ENCODE peak calls at places on chromosomes 3 and 15, in eight cellular contexts. One of them, this sample, is unnamed.

GRCh38 chr3:68176600-68176999 is 522.2 kb upstream of the SUCLG2 start:
- DNase-seq in epithelial cell of proximal tubule: no peak
- DNase-seq in HCT116: no peak
- DNase-seq in left ventricle myocardium superior: no peak
- DNase-seq in A549: no peak
- DNase-seq in neural progenitor cell: no peak
- DNase-seq in pons: no peak
- DNase-seq in thoracic aorta: no peak
- DNase-seq in this sample: no peak

GRCh38 chr3:177563381-177563780 is 366.1 kb upstream of the TBL1XR1 start:
- DNase-seq in neural progenitor cell: no peak
- DNase-seq in thoracic aorta: no peak
- DNase-seq in left ventricle myocardium superior: no peak
- DNase-seq in epithelial cell of proximal tubule: no peak
- DNase-seq in HCT116: no peak
- DNase-seq in A549: no peak
- DNase-seq in pons: no peak
- DNase-seq in this sample: no peak

GRCh38 chr3:11464356-11464755 is 179.4 kb downstream of the VGLL4 start:
- DNase-seq in left ventricle myocardium superior: no peak
- DNase-seq in pons: peak
- DNase-seq in epithelial cell of proximal tubule: no peak
- DNase-seq in thoracic aorta: no peak
- DNase-seq in HCT116: no peak
- DNase-seq in neural progenitor cell: no peak
- DNase-seq in A549: no peak
- DNase-seq in this sample: no peak

GRCh38 chr3:184549793-184550585 is 11.6 kb upstream of the EPHB3 start:
- DNase-seq in thoracic aorta: no peak
- DNase-seq in neural progenitor cell: peak
- DNase-seq in A549: no peak
- DNase-seq in pons: peak
- DNase-seq in HCT116: no peak
- DNase-seq in left ventricle myocardium superior: no peak
- DNase-seq in epithelial cell of proximal tubule: no peak
- DNase-seq in this sample: peak

GRCh38 chr3:169268286-169268776 is 395.2 kb downstream of the MECOM start:
- DNase-seq in A549: no peak
- DNase-seq in HCT116: no peak
- DNase-seq in left ventricle myocardium superior: no peak
- DNase-seq in epithelial cell of proximal tubule: no peak
- DNase-seq in thoracic aorta: no peak
- DNase-seq in neural progenitor cell: no peak
- DNase-seq in pons: no peak
- DNase-seq in this sample: no peak

GRCh38 chr3:127226946-127227842 is 34.3 kb downstream of the PRR23E start:
- DNase-seq in epithelial cell of proximal tubule: no peak
- DNase-seq in A549: no peak
- DNase-seq in pons: no peak
- DNase-seq in HCT116: peak
- DNase-seq in neural progenitor cell: peak
- DNase-seq in thoracic aorta: no peak
- DNase-seq in left ventricle myocardium superior: no peak
- DNase-seq in this sample: no peak

GRCh38 chr3:42019144-42019952 is 57.4 kb upstream of the ULK4 start:
- DNase-seq in thoracic aorta: no peak
- DNase-seq in neural progenitor cell: no peak
- DNase-seq in epithelial cell of proximal tubule: no peak
- DNase-seq in pons: no peak
- DNase-seq in HCT116: no peak
- DNase-seq in left ventricle myocardium superior: no peak
- DNase-seq in A549: no peak
- DNase-seq in this sample: no peak

GRCh38 chr15:71294636-71295241 is 179.5 kb downstream of the THSD4 start:
- DNase-seq in neural progenitor cell: no peak
- DNase-seq in A549: peak
- DNase-seq in HCT116: peak
- DNase-seq in epithelial cell of proximal tubule: peak
- DNase-seq in pons: no peak
- DNase-seq in thoracic aorta: no peak
- DNase-seq in left ventricle myocardium superior: no peak
- DNase-seq in this sample: peak

GRCh38 chr3:192835818-192836468 is 81.7 kb downstream of the MB21D2 start:
- DNase-seq in thoracic aorta: no peak
- DNase-seq in HCT116: no peak
- DNase-seq in neural progenitor cell: no peak
- DNase-seq in pons: no peak
- DNase-seq in A549: no peak
- DNase-seq in left ventricle myocardium superior: peak
- DNase-seq in epithelial cell of proximal tubule: peak
- DNase-seq in this sample: no peak

GRCh38 chr3:24185738-24186384 is 240.8 kb downstream of the NR1D2 start:
- DNase-seq in A549: peak
- DNase-seq in pons: peak
- DNase-seq in thoracic aorta: no peak
- DNase-seq in epithelial cell of proximal tubule: peak
- DNase-seq in left ventricle myocardium superior: no peak
- DNase-seq in neural progenitor cell: peak
- DNase-seq in HCT116: peak
- DNase-seq in this sample: peak

GRCh38 chr15:20348900-20349773 is 192.5 kb downstream of the GOLGA6L6 start:
- DNase-seq in left ventricle myocardium superior: peak
- DNase-seq in A549: no peak
- DNase-seq in thoracic aorta: no peak
- DNase-seq in pons: no peak
- DNase-seq in epithelial cell of proximal tubule: no peak
- DNase-seq in HCT116: no peak
- DNase-seq in neural progenitor cell: no peak
- DNase-seq in this sample: no peak

GRCh38 chr3:113441051-113441770 is at the start of gene CFAP44:
- DNase-seq in neural progenitor cell: peak
- DNase-seq in left ventricle myocardium superior: peak
- DNase-seq in epithelial cell of proximal tubule: peak
- DNase-seq in HCT116: no peak
- DNase-seq in pons: peak
- DNase-seq in thoracic aorta: no peak
- DNase-seq in A549: no peak
- DNase-seq in this sample: no peak

GRCh38 chr15:71780349-71780976 is 29.9 kb upstream of the NR2E3 start:
- DNase-seq in left ventricle myocardium superior: no peak
- DNase-seq in thoracic aorta: no peak
- DNase-seq in epithelial cell of proximal tubule: no peak
- DNase-seq in neural progenitor cell: peak
- DNase-seq in pons: peak
- DNase-seq in HCT116: no peak
- DNase-seq in A549: peak
- DNase-seq in this sample: peak

GRCh38 chr3:71584216-71585061 is 911 bp upstream of the FOXP1 start:
- DNase-seq in neural progenitor cell: peak
- DNase-seq in pons: peak
- DNase-seq in left ventricle myocardium superior: peak
- DNase-seq in thoracic aorta: no peak
- DNase-seq in A549: no peak
- DNase-seq in epithelial cell of proximal tubule: no peak
- DNase-seq in HCT116: no peak
- DNase-seq in this sample: peak

GRCh38 chr3:41198526-41198925 is 779 bp upstream of the CTNNB1 start:
- DNase-seq in pons: peak
- DNase-seq in neural progenitor cell: peak
- DNase-seq in left ventricle myocardium superior: peak
- DNase-seq in epithelial cell of proximal tubule: no peak
- DNase-seq in thoracic aorta: no peak
- DNase-seq in A549: no peak
- DNase-seq in HCT116: no peak
- DNase-seq in this sample: peak

GRCh38 chr3:157360044-157360443 is 76.6 kb upstream of the PTX3 start:
- DNase-seq in pons: no peak
- DNase-seq in thoracic aorta: no peak
- DNase-seq in left ventricle myocardium superior: no peak
- DNase-seq in A549: peak
- DNase-seq in epithelial cell of proximal tubule: peak
- DNase-seq in HCT116: peak
- DNase-seq in neural progenitor cell: no peak
- DNase-seq in this sample: no peak

GRCh38 chr3:77935418-77935817 is 895.5 kb downstream of the ROBO2 start:
- DNase-seq in neural progenitor cell: no peak
- DNase-seq in A549: no peak
- DNase-seq in left ventricle myocardium superior: no peak
- DNase-seq in HCT116: no peak
- DNase-seq in pons: no peak
- DNase-seq in thoracic aorta: no peak
- DNase-seq in epithelial cell of proximal tubule: no peak
- DNase-seq in this sample: no peak

GRCh38 chr3:149466192-149466591 is 8.3 kb upstream of the TM4SF4 start:
- DNase-seq in left ventricle myocardium superior: no peak
- DNase-seq in pons: no peak
- DNase-seq in thoracic aorta: no peak
- DNase-seq in HCT116: no peak
- DNase-seq in epithelial cell of proximal tubule: no peak
- DNase-seq in neural progenitor cell: no peak
- DNase-seq in A549: no peak
- DNase-seq in this sample: no peak

GRCh38 chr15:44763187-44763586 is 26.9 kb downstream of the TRIM69 start:
- DNase-seq in epithelial cell of proximal tubule: no peak
- DNase-seq in thoracic aorta: no peak
- DNase-seq in left ventricle myocardium superior: no peak
- DNase-seq in pons: no peak
- DNase-seq in A549: no peak
- DNase-seq in neural progenitor cell: no peak
- DNase-seq in HCT116: no peak
- DNase-seq in this sample: no peak

GRCh38 chr3:58287354-58287753 is 18.7 kb upstream of the RPP14 start:
- DNase-seq in thoracic aorta: no peak
- DNase-seq in HCT116: no peak
- DNase-seq in A549: no peak
- DNase-seq in pons: peak
- DNase-seq in neural progenitor cell: no peak
- DNase-seq in left ventricle myocardium superior: no peak
- DNase-seq in epithelial cell of proximal tubule: no peak
- DNase-seq in this sample: no peak

GRCh38 chr3:173690542-173690941 is 293.0 kb downstream of the NLGN1 start:
- DNase-seq in thoracic aorta: no peak
- DNase-seq in neural progenitor cell: no peak
- DNase-seq in epithelial cell of proximal tubule: peak
- DNase-seq in A549: no peak
- DNase-seq in HCT116: no peak
- DNase-seq in pons: no peak
- DNase-seq in left ventricle myocardium superior: no peak
- DNase-seq in this sample: peak

GRCh38 chr3:134737520-134737919 is 57.5 kb upstream of the EPHB1 start:
- DNase-seq in neural progenitor cell: no peak
- DNase-seq in HCT116: no peak
- DNase-seq in left ventricle myocardium superior: no peak
- DNase-seq in thoracic aorta: no peak
- DNase-seq in A549: no peak
- DNase-seq in pons: no peak
- DNase-seq in epithelial cell of proximal tubule: no peak
- DNase-seq in this sample: no peak

GRCh38 chr15:60763668-60764067 is 284.7 kb upstream of the ICE2 start:
- DNase-seq in A549: no peak
- DNase-seq in neural progenitor cell: peak
- DNase-seq in pons: no peak
- DNase-seq in HCT116: no peak
- DNase-seq in thoracic aorta: no peak
- DNase-seq in left ventricle myocardium superior: no peak
- DNase-seq in epithelial cell of proximal tubule: no peak
- DNase-seq in this sample: no peak

GRCh38 chr15:68231102-68231818 is 1.7 kb upstream of the CLN6 start:
- DNase-seq in neural progenitor cell: peak
- DNase-seq in pons: no peak
- DNase-seq in thoracic aorta: no peak
- DNase-seq in epithelial cell of proximal tubule: no peak
- DNase-seq in A549: no peak
- DNase-seq in left ventricle myocardium superior: no peak
- DNase-seq in HCT116: no peak
- DNase-seq in this sample: no peak

GRCh38 chr3:136547293-136547692 is 204.9 kb downstream of the STAG1 start:
- DNase-seq in left ventricle myocardium superior: no peak
- DNase-seq in epithelial cell of proximal tubule: no peak
- DNase-seq in neural progenitor cell: no peak
- DNase-seq in HCT116: no peak
- DNase-seq in thoracic aorta: no peak
- DNase-seq in A549: no peak
- DNase-seq in pons: no peak
- DNase-seq in this sample: no peak

GRCh38 chr15:33093234-33093633 is 101.3 kb downstream of the FMN1 start:
- DNase-seq in A549: no peak
- DNase-seq in HCT116: no peak
- DNase-seq in left ventricle myocardium superior: no peak
- DNase-seq in pons: no peak
- DNase-seq in thoracic aorta: no peak
- DNase-seq in neural progenitor cell: no peak
- DNase-seq in epithelial cell of proximal tubule: no peak
- DNase-seq in this sample: no peak

GRCh38 chr3:55160241-55160877 is 232.5 kb upstream of the LRTM1 start:
- DNase-seq in A549: peak
- DNase-seq in HCT116: no peak
- DNase-seq in neural progenitor cell: no peak
- DNase-seq in epithelial cell of proximal tubule: peak
- DNase-seq in thoracic aorta: peak
- DNase-seq in left ventricle myocardium superior: peak
- DNase-seq in pons: peak
- DNase-seq in this sample: no peak

GRCh38 chr15:31266712-31267111 is 59.9 kb upstream of the KLF13 start:
- DNase-seq in left ventricle myocardium superior: no peak
- DNase-seq in thoracic aorta: no peak
- DNase-seq in epithelial cell of proximal tubule: no peak
- DNase-seq in neural progenitor cell: peak
- DNase-seq in HCT116: no peak
- DNase-seq in pons: no peak
- DNase-seq in A549: no peak
- DNase-seq in this sample: no peak

GRCh38 chr3:166274342-166274741 is 437.1 kb upstream of the BCHE start:
- DNase-seq in epithelial cell of proximal tubule: no peak
- DNase-seq in left ventricle myocardium superior: no peak
- DNase-seq in HCT116: no peak
- DNase-seq in thoracic aorta: no peak
- DNase-seq in pons: no peak
- DNase-seq in A549: no peak
- DNase-seq in neural progenitor cell: no peak
- DNase-seq in this sample: no peak

GRCh38 chr3:140601881-140602280 is 76.0 kb upstream of the TRIM42 start:
- DNase-seq in thoracic aorta: no peak
- DNase-seq in epithelial cell of proximal tubule: no peak
- DNase-seq in neural progenitor cell: no peak
- DNase-seq in A549: no peak
- DNase-seq in HCT116: no peak
- DNase-seq in pons: no peak
- DNase-seq in left ventricle myocardium superior: no peak
- DNase-seq in this sample: no peak

GRCh38 chr3:10744098-10744465 is 71.9 kb upstream of the SLC6A11 start:
- DNase-seq in HCT116: peak
- DNase-seq in epithelial cell of proximal tubule: no peak
- DNase-seq in thoracic aorta: no peak
- DNase-seq in neural progenitor cell: peak
- DNase-seq in A549: no peak
- DNase-seq in pons: no peak
- DNase-seq in left ventricle myocardium superior: no peak
- DNase-seq in this sample: no peak

GRCh38 chr3:89964347-89964746 is 856.9 kb downstream of the EPHA3 start:
- DNase-seq in neural progenitor cell: no peak
- DNase-seq in thoracic aorta: no peak
- DNase-seq in epithelial cell of proximal tubule: no peak
- DNase-seq in pons: no peak
- DNase-seq in left ventricle myocardium superior: no peak
- DNase-seq in HCT116: no peak
- DNase-seq in A549: no peak
- DNase-seq in this sample: no peak

GRCh38 chr3:133038089-133038730 is at the start of gene TMEM108:
- DNase-seq in pons: peak
- DNase-seq in left ventricle myocardium superior: peak
- DNase-seq in thoracic aorta: peak
- DNase-seq in neural progenitor cell: peak
- DNase-seq in HCT116: no peak
- DNase-seq in A549: peak
- DNase-seq in epithelial cell of proximal tubule: no peak
- DNase-seq in this sample: no peak

GRCh38 chr3:27312044-27312668 is 57.0 kb downstream of the NEK10 start:
- DNase-seq in neural progenitor cell: peak
- DNase-seq in left ventricle myocardium superior: no peak
- DNase-seq in pons: peak
- DNase-seq in thoracic aorta: no peak
- DNase-seq in epithelial cell of proximal tubule: peak
- DNase-seq in HCT116: peak
- DNase-seq in A549: peak
- DNase-seq in this sample: peak